ENCODE peak calls at places on chromosomes 13 and 19, in seven cellular contexts. L is Calu3, U is omental fat pad, N is ACHN, A is bronchial epithelial cell, J is M059J, G is astrocyte. Q is an unnamed sample.

GRCh38 chr19:17841810-17842662 is 5.7 kb downstream of the JAK3 start:
- DNase-seq in N (peak; percentile 53), J (peak; percentile 85), G (peak; percentile 49), L (peak; percentile 21), A (peak; percentile 65), U (no peak), Q (peak; percentile 84)

GRCh38 chr13:106700007-106700950 is 132.3 kb upstream of the ARGLU1 start:
- DNase-seq in U (no peak), N (no peak), L (no peak), A (no peak), J (no peak), G (no peak), Q (no peak)

GRCh38 chr19:3494559-3494958 is 5.9 kb downstream of the DOHH start:
- DNase-seq in G (no peak), U (no peak), L (no peak), N (no peak), J (no peak), A (no peak), Q (no peak)

GRCh38 chr19:11069451-11070009 is 19.7 kb upstream of the LDLR start:
- DNase-seq in J (no peak), N (no peak), A (no peak), U (no peak), L (no peak), G (no peak), Q (no peak)

GRCh38 chr13:55500694-55501093 is 1640.0 kb upstream of the PRR20A start:
- DNase-seq in A (no peak), G (no peak), L (no peak), U (no peak), N (no peak), J (no peak), Q (no peak)

GRCh38 chr19:37790244-37790925 is 11.0 kb upstream of the ZNF573 start:
- DNase-seq in A (no peak), J (no peak), L (no peak), N (no peak), G (no peak), U (no peak), Q (no peak)

GRCh38 chr19:21751379-21751778 is 16.0 kb downstream of the ZNF100 start:
- DNase-seq in G (peak; percentile 36), J (peak; percentile 55), U (no peak), N (peak; percentile 27), L (no peak), A (no peak), Q (peak; percentile 32)

GRCh38 chr19:32407004-32407992 is 1.7 kb downstream of the DPY19L3 start:
- DNase-seq in U (peak; percentile 79), N (no peak), L (no peak), G (peak; percentile 49), A (peak; percentile 73), J (no peak), Q (peak; percentile 12)

GRCh38 chr13:59458908-59459579 is 704.7 kb downstream of the DIAPH3 start:
- DNase-seq in A (peak; percentile 50), J (peak; percentile 78), L (no peak), G (peak; percentile 86), U (no peak), N (no peak), Q (peak; percentile 79)